ENCODE peak calls at places on chromosomes 4 and X, in six cellular contexts. N is right cardiac atrium, Z is K562, H is endodermal cell, O is stomach, P is GM23248. R is an unnamed sample.

GRCh38 chr4:16196482-16197393 is 29.5 kb downstream of the TAPT1 start:
- DNase-seq in N (no peak), Z (no peak), H (peak), O (no peak), P (peak), R (no peak)

GRCh38 chr4:73230865-73231517 is 27.6 kb downstream of the ANKRD17 start:
- DNase-seq in N (no peak), Z (no peak), H (no peak), O (no peak), P (no peak), R (no peak)

GRCh38 chr4:122826596-122827257 is at the start of gene FGF2:
- DNase-seq in N (peak), Z (peak), H (peak), O (peak), P (peak), R (peak)

GRCh38 chrX:121635141-121635540 is 587.7 kb downstream of the GLUD2 start:
- DNase-seq in N (no peak), Z (no peak), H (no peak), O (no peak), P (no peak), R (no peak)

GRCh38 chr4:19030536-19030935 is 1009.0 kb upstream of the LCORL start:
- DNase-seq in N (no peak), Z (no peak), H (no peak), O (no peak), P (peak), R (no peak)

GRCh38 chr4:1047976-1048780 is 36.8 kb downstream of the FGFRL1 start:
- DNase-seq in N (peak), Z (no peak), H (peak), O (no peak), P (no peak), R (no peak)

GRCh38 chr4:45063166-45063565 is 336.8 kb upstream of the GNPDA2 start:
- DNase-seq in N (no peak), Z (no peak), H (no peak), O (no peak), P (no peak), R (no peak)

GRCh38 chrX:15680401-15680800 is 15.8 kb upstream of the CLTRN start:
- DNase-seq in N (no peak), Z (peak), H (no peak), O (no peak), P (peak), R (no peak)

GRCh38 chr4:6069845-6070709 is 51.8 kb upstream of the C4orf50 start:
- DNase-seq in N (no peak), Z (no peak), H (no peak), O (no peak), P (no peak), R (no peak)

GRCh38 chr4:75653845-75654503 is 19.2 kb downstream of the G3BP2 start:
- DNase-seq in N (no peak), Z (no peak), H (peak), O (no peak), P (peak), R (no peak)

GRCh38 chrX:53320543-53321215 is 39.3 kb upstream of the IQSEC2 start:
- DNase-seq in N (no peak), Z (no peak), H (peak), O (peak), P (peak), R (no peak)

GRCh38 chr4:165514739-165515138 is 135.9 kb downstream of the CPE start:
- DNase-seq in N (no peak), Z (no peak), H (no peak), O (no peak), P (no peak), R (no peak)

GRCh38 chr4:16443504-16444088 is 217.3 kb upstream of the TAPT1 start:
- DNase-seq in N (no peak), Z (peak), H (no peak), O (no peak), P (peak), R (no peak)

GRCh38 chr4:112951362-112951962 is 98.0 kb upstream of the ANK2 start:
- DNase-seq in N (no peak), Z (no peak), H (no peak), O (no peak), P (peak), R (no peak)

GRCh38 chr4:86927843-86928395 is 6.9 kb upstream of the AFF1 start:
- DNase-seq in N (no peak), Z (no peak), H (no peak), O (no peak), P (peak), R (no peak)

GRCh38 chrX:46168254-46168653 is 377.0 kb downstream of the ZNF674 start:
- DNase-seq in N (no peak), Z (no peak), H (no peak), O (no peak), P (no peak), R (peak)

DNA sequence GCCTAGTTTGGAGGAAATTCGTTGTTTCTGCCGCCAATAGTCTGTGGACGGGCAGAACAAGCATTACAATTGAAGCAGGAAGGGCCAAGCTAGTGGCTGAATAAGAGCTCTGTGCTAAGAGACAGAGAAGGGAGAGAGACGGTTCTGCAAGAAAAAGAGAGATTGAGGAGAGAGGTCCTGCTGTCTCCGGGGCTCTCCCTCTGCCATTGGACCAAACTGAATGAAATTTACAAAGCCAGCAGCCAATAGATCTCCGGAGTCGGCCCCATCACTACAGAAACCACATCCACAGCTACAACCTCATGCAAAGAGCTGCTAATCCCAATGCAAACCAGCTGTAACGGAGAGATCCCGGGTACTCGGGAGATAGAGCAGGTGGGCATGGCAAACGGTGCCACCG is at the start of gene NLGN4X:
- DNase-seq in N (no peak), Z (no peak), H (peak), O (no peak), P (no peak), R (no peak)
- H3K4me3 ChIP-seq in N (peak), Z (no peak), H (peak), O (peak), P (no peak), R (no peak)

GRCh38 chrX:136714626-136715599 is 65.8 kb downstream of the ARHGEF6 start:
- DNase-seq in N (no peak), Z (no peak), H (no peak), O (no peak), P (no peak), R (no peak)

GRCh38 chrX:136708348-136708747 is 60.4 kb downstream of the CD40LG start:
- DNase-seq in N (no peak), Z (peak), H (no peak), O (no peak), P (peak), R (no peak)

GRCh38 chrX:136712631-136713030 is 64.7 kb downstream of the CD40LG start:
- DNase-seq in N (no peak), Z (no peak), H (no peak), O (no peak), P (no peak), R (no peak)

GRCh38 chrX:136710324-136710951 is 62.5 kb downstream of the CD40LG start:
- DNase-seq in N (no peak), Z (no peak), H (no peak), O (no peak), P (peak), R (no peak)

DNA sequence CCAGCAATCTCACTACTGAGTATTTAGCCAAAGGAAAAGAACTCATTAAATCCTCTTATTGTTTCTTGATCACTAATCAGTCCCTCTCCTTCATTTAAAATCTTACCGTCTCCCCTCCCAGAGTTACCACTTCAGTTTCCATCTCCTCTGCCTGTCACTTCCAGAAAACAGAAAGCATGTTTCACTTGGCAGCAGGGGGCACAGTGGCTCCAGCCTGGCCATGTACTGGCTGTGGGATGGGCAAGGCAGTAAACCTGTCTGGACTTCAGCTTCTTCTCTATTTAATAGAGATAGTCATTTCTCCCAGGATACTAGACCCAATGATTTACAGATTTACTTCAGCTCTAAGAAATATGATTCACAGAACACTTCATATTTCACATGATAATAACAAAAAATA is 63.2 kb downstream of the CD40LG start:
- DNase-seq in N (peak), Z (no peak), H (peak), O (peak), P (peak), R (no peak)
- H3K27ac ChIP-seq in N (no peak), Z (no peak), H (no peak), O (no peak), P (no peak), R (no peak)

GRCh38 chr4:169271692-169272007 is 894 bp upstream of the SH3RF1 start:
- DNase-seq in N (no peak), Z (no peak), H (no peak), O (no peak), P (no peak), R (no peak)
- H3K4me3 ChIP-seq in N (peak), Z (no peak), H (peak), O (peak), P (peak), R (peak)

GRCh38 chr4:148984951-148985350 is 542.7 kb upstream of the NR3C2 start:
- DNase-seq in N (no peak), Z (no peak), H (no peak), O (no peak), P (no peak), R (no peak)
- H3K27ac ChIP-seq in N (no peak), Z (no peak), H (no peak), O (no peak), P (no peak), R (no peak)

DNA sequence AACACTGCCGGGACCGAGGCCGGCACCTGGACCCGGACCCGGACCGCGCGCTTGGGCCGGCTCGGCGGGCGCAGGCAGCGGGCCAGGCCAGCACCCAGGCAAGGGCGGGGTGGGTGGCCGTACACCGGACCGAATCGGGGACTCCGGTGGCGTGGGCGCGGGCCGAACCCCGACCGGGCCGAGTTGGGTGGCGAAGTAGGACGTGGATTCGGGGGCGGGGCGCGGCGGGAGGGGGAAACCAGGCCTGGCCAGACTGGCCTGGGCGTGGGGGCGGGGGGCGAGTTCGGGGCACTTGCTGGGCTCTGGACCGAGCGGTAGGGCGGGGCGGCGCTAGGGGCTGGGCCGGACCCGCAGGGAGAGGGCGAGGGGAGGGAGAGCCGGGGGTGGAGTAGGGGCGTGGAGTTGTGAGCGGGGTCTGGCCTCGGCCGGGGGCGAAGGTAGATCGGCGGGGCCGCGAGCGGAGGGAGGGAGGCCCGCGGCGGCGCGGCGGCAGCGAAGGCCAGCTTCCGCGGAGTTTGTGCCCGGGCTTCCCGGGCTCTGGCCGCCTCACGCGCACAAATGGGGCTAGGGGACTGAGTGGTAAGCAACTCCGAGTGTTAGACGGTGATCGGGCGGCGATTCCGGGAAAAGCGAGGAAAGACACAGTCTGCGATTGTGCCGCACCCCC is 1.8 kb upstream of the BCORL1 start:
- DNase-seq in N (peak), Z (no peak), H (peak), O (peak), P (peak), R (no peak)
- H3K4me3 ChIP-seq in N (peak), Z (no peak), H (peak), O (peak), P (peak), R (no peak)